ENCODE peak calls at places on chromosomes 3 and 15, in ten cellular contexts. One of them, this sample, is unnamed.

GRCh38 chr15:69666441-69666882 is 213.8 kb downstream of the RPLP1 start:
- DNase-seq in tibial nerve: no peak
- DNase-seq in HL-60: peak
- DNase-seq in fibroblast of pulmonary artery: peak
- DNase-seq in epithelial cell of esophagus: no peak
- DNase-seq in CD8-positive, alpha-beta T cell: no peak
- DNase-seq in lower lobe of right lung: peak
- DNase-seq in astrocyte of the cerebellum: no peak
- DNase-seq in fibroblast of the aortic adventitia: peak
- DNase-seq in K562: peak
- DNase-seq in this sample: peak

GRCh38 chr3:156304406-156304805 is 184.0 kb downstream of the KCNAB1 start:
- DNase-seq in tibial nerve: no peak
- DNase-seq in HL-60: no peak
- DNase-seq in fibroblast of pulmonary artery: peak
- DNase-seq in epithelial cell of esophagus: peak
- DNase-seq in CD8-positive, alpha-beta T cell: no peak
- DNase-seq in lower lobe of right lung: no peak
- DNase-seq in astrocyte of the cerebellum: peak
- DNase-seq in fibroblast of the aortic adventitia: peak
- DNase-seq in K562: no peak
- DNase-seq in this sample: no peak

GRCh38 chr15:99424978-99425665 is 140.7 kb upstream of the MEF2A start:
- DNase-seq in tibial nerve: peak
- DNase-seq in HL-60: no peak
- DNase-seq in fibroblast of pulmonary artery: peak
- DNase-seq in epithelial cell of esophagus: peak
- DNase-seq in CD8-positive, alpha-beta T cell: no peak
- DNase-seq in lower lobe of right lung: no peak
- DNase-seq in astrocyte of the cerebellum: peak
- DNase-seq in fibroblast of the aortic adventitia: peak
- DNase-seq in K562: no peak
- DNase-seq in this sample: peak

GRCh38 chr3:72395654-72396415 is 452.4 kb downstream of the SHQ1 start:
- DNase-seq in tibial nerve: no peak
- DNase-seq in HL-60: no peak
- DNase-seq in fibroblast of pulmonary artery: no peak
- DNase-seq in epithelial cell of esophagus: no peak
- DNase-seq in CD8-positive, alpha-beta T cell: no peak
- DNase-seq in lower lobe of right lung: no peak
- DNase-seq in astrocyte of the cerebellum: no peak
- DNase-seq in fibroblast of the aortic adventitia: no peak
- DNase-seq in K562: no peak
- DNase-seq in this sample: peak

GRCh38 chr3:101611023-101611422 is 37.0 kb downstream of the PCNP start:
- DNase-seq in tibial nerve: no peak
- DNase-seq in HL-60: no peak
- DNase-seq in fibroblast of pulmonary artery: no peak
- DNase-seq in epithelial cell of esophagus: no peak
- DNase-seq in CD8-positive, alpha-beta T cell: no peak
- DNase-seq in lower lobe of right lung: no peak
- DNase-seq in astrocyte of the cerebellum: no peak
- DNase-seq in fibroblast of the aortic adventitia: no peak
- DNase-seq in K562: peak
- DNase-seq in this sample: no peak

GRCh38 chr3:175149675-175150074 is 290.5 kb downstream of the NAALADL2 start:
- DNase-seq in tibial nerve: no peak
- DNase-seq in HL-60: no peak
- DNase-seq in fibroblast of pulmonary artery: peak
- DNase-seq in epithelial cell of esophagus: peak
- DNase-seq in CD8-positive, alpha-beta T cell: no peak
- DNase-seq in lower lobe of right lung: peak
- DNase-seq in astrocyte of the cerebellum: no peak
- DNase-seq in fibroblast of the aortic adventitia: no peak
- DNase-seq in K562: no peak
- DNase-seq in this sample: peak

GRCh38 chr15:41567261-41567660 is 8.2 kb downstream of the TYRO3 start:
- DNase-seq in tibial nerve: no peak
- DNase-seq in HL-60: no peak
- DNase-seq in fibroblast of pulmonary artery: no peak
- DNase-seq in epithelial cell of esophagus: no peak
- DNase-seq in CD8-positive, alpha-beta T cell: no peak
- DNase-seq in lower lobe of right lung: no peak
- DNase-seq in astrocyte of the cerebellum: no peak
- DNase-seq in fibroblast of the aortic adventitia: no peak
- DNase-seq in K562: no peak
- DNase-seq in this sample: no peak

GRCh38 chr3:53941945-53942344 is 50.3 kb upstream of the SELENOK start:
- DNase-seq in tibial nerve: no peak
- DNase-seq in HL-60: no peak
- DNase-seq in fibroblast of pulmonary artery: peak
- DNase-seq in epithelial cell of esophagus: no peak
- DNase-seq in CD8-positive, alpha-beta T cell: no peak
- DNase-seq in lower lobe of right lung: no peak
- DNase-seq in astrocyte of the cerebellum: no peak
- DNase-seq in fibroblast of the aortic adventitia: no peak
- DNase-seq in K562: no peak
- DNase-seq in this sample: no peak

DNA sequence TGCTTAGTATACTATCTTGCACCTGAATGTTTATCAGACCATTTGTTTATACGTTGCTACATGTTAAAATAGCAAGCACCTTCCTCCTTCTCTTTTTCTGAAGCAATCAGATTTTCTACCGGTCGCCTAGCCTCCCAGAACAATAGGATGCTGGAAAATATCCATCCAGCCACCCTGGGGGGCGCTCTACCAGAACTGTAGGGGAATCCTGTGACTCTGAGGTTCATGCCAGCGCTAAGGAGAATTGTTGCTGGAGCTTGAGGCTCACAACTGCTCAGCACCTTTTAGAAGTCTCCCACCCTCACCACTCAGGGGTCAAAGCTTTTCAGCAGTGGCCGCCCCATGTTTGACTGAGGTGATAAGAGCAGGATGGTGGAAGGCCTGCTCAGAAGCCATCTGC is 27.5 kb downstream of the SQOR start:
- DNase-seq in tibial nerve: no peak
- DNase-seq in HL-60: no peak
- DNase-seq in fibroblast of pulmonary artery: no peak
- DNase-seq in epithelial cell of esophagus: no peak
- DNase-seq in CD8-positive, alpha-beta T cell: no peak
- DNase-seq in lower lobe of right lung: no peak
- DNase-seq in astrocyte of the cerebellum: no peak
- DNase-seq in fibroblast of the aortic adventitia: no peak
- DNase-seq in K562: peak
- DNase-seq in this sample: no peak
- TF ChIP-seq CTCF in tibial nerve: no peak
- TF ChIP-seq CTCF in HL-60: no peak
- TF ChIP-seq CTCF in fibroblast of pulmonary artery: no peak
- TF ChIP-seq CTCF in epithelial cell of esophagus: no peak
- TF ChIP-seq CTCF in CD8-positive, alpha-beta T cell: no peak
- TF ChIP-seq CTCF in lower lobe of right lung: no peak
- TF ChIP-seq CTCF in astrocyte of the cerebellum: no peak
- TF ChIP-seq CTCF in fibroblast of the aortic adventitia: no peak
- TF ChIP-seq CTCF in K562: peak
- TF ChIP-seq CTCF in this sample: no peak

GRCh38 chr3:71260782-71261181 is 322.7 kb downstream of the FOXP1 start:
- DNase-seq in tibial nerve: no peak
- DNase-seq in HL-60: no peak
- DNase-seq in fibroblast of pulmonary artery: no peak
- DNase-seq in epithelial cell of esophagus: no peak
- DNase-seq in CD8-positive, alpha-beta T cell: no peak
- DNase-seq in lower lobe of right lung: no peak
- DNase-seq in astrocyte of the cerebellum: no peak
- DNase-seq in fibroblast of the aortic adventitia: no peak
- DNase-seq in K562: no peak
- DNase-seq in this sample: no peak
- H3K4me3 ChIP-seq in tibial nerve: no peak
- H3K4me3 ChIP-seq in HL-60: no peak
- H3K4me3 ChIP-seq in fibroblast of pulmonary artery: no peak
- H3K4me3 ChIP-seq in epithelial cell of esophagus: no peak
- H3K4me3 ChIP-seq in CD8-positive, alpha-beta T cell: no peak
- H3K4me3 ChIP-seq in lower lobe of right lung: no peak
- H3K4me3 ChIP-seq in astrocyte of the cerebellum: no peak
- H3K4me3 ChIP-seq in fibroblast of the aortic adventitia: no peak
- H3K4me3 ChIP-seq in K562: no peak
- H3K4me3 ChIP-seq in this sample: no peak

GRCh38 chr15:60215225-60215963 is 182.4 kb downstream of the ANXA2 start:
- DNase-seq in tibial nerve: no peak
- DNase-seq in HL-60: no peak
- DNase-seq in fibroblast of pulmonary artery: no peak
- DNase-seq in epithelial cell of esophagus: no peak
- DNase-seq in CD8-positive, alpha-beta T cell: no peak
- DNase-seq in lower lobe of right lung: no peak
- DNase-seq in astrocyte of the cerebellum: no peak
- DNase-seq in fibroblast of the aortic adventitia: no peak
- DNase-seq in K562: no peak
- DNase-seq in this sample: no peak
- TF ChIP-seq CTCF in tibial nerve: no peak
- TF ChIP-seq CTCF in HL-60: no peak
- TF ChIP-seq CTCF in fibroblast of pulmonary artery: no peak
- TF ChIP-seq CTCF in epithelial cell of esophagus: peak
- TF ChIP-seq CTCF in CD8-positive, alpha-beta T cell: no peak
- TF ChIP-seq CTCF in lower lobe of right lung: no peak
- TF ChIP-seq CTCF in astrocyte of the cerebellum: no peak
- TF ChIP-seq CTCF in fibroblast of the aortic adventitia: no peak
- TF ChIP-seq CTCF in K562: no peak
- TF ChIP-seq CTCF in this sample: no peak

GRCh38 chr3:122443090-122443489 is 27.2 kb upstream of the WDR5B start:
- DNase-seq in tibial nerve: no peak
- DNase-seq in HL-60: no peak
- DNase-seq in fibroblast of pulmonary artery: no peak
- DNase-seq in epithelial cell of esophagus: no peak
- DNase-seq in CD8-positive, alpha-beta T cell: no peak
- DNase-seq in lower lobe of right lung: no peak
- DNase-seq in astrocyte of the cerebellum: no peak
- DNase-seq in fibroblast of the aortic adventitia: no peak
- DNase-seq in K562: peak
- DNase-seq in this sample: no peak
- H3K4me3 ChIP-seq in tibial nerve: no peak
- H3K4me3 ChIP-seq in HL-60: no peak
- H3K4me3 ChIP-seq in fibroblast of pulmonary artery: no peak
- H3K4me3 ChIP-seq in epithelial cell of esophagus: no peak
- H3K4me3 ChIP-seq in CD8-positive, alpha-beta T cell: no peak
- H3K4me3 ChIP-seq in lower lobe of right lung: no peak
- H3K4me3 ChIP-seq in astrocyte of the cerebellum: no peak
- H3K4me3 ChIP-seq in fibroblast of the aortic adventitia: no peak
- H3K4me3 ChIP-seq in K562: no peak
- H3K4me3 ChIP-seq in this sample: no peak

GRCh38 chr3:194486540-194487288 is at the start of gene ATP13A3:
- DNase-seq in tibial nerve: peak
- DNase-seq in HL-60: peak
- DNase-seq in fibroblast of pulmonary artery: peak
- DNase-seq in epithelial cell of esophagus: peak
- DNase-seq in CD8-positive, alpha-beta T cell: peak
- DNase-seq in lower lobe of right lung: peak
- DNase-seq in astrocyte of the cerebellum: peak
- DNase-seq in fibroblast of the aortic adventitia: peak
- DNase-seq in K562: peak
- DNase-seq in this sample: peak
- TF ChIP-seq CTCF in tibial nerve: no peak
- TF ChIP-seq CTCF in HL-60: no peak
- TF ChIP-seq CTCF in fibroblast of pulmonary artery: no peak
- TF ChIP-seq CTCF in epithelial cell of esophagus: no peak
- TF ChIP-seq CTCF in CD8-positive, alpha-beta T cell: no peak
- TF ChIP-seq CTCF in lower lobe of right lung: no peak
- TF ChIP-seq CTCF in astrocyte of the cerebellum: no peak
- TF ChIP-seq CTCF in fibroblast of the aortic adventitia: no peak
- TF ChIP-seq CTCF in K562: no peak
- TF ChIP-seq CTCF in this sample: no peak

GRCh38 chr3:33007776-33008175 is 56.3 kb downstream of the CCR4 start:
- DNase-seq in tibial nerve: no peak
- DNase-seq in HL-60: no peak
- DNase-seq in fibroblast of pulmonary artery: no peak
- DNase-seq in epithelial cell of esophagus: no peak
- DNase-seq in CD8-positive, alpha-beta T cell: no peak
- DNase-seq in lower lobe of right lung: no peak
- DNase-seq in astrocyte of the cerebellum: no peak
- DNase-seq in fibroblast of the aortic adventitia: no peak
- DNase-seq in K562: peak
- DNase-seq in this sample: no peak
- H3K4me3 ChIP-seq in tibial nerve: no peak
- H3K4me3 ChIP-seq in HL-60: no peak
- H3K4me3 ChIP-seq in fibroblast of pulmonary artery: no peak
- H3K4me3 ChIP-seq in epithelial cell of esophagus: no peak
- H3K4me3 ChIP-seq in CD8-positive, alpha-beta T cell: no peak
- H3K4me3 ChIP-seq in lower lobe of right lung: no peak
- H3K4me3 ChIP-seq in astrocyte of the cerebellum: no peak
- H3K4me3 ChIP-seq in fibroblast of the aortic adventitia: no peak
- H3K4me3 ChIP-seq in K562: no peak
- H3K4me3 ChIP-seq in this sample: no peak

GRCh38 chr3:141000027-141000663 is 51.0 kb upstream of the SPSB4 start:
- DNase-seq in tibial nerve: peak
- DNase-seq in HL-60: peak
- DNase-seq in fibroblast of pulmonary artery: peak
- DNase-seq in epithelial cell of esophagus: peak
- DNase-seq in CD8-positive, alpha-beta T cell: no peak
- DNase-seq in lower lobe of right lung: peak
- DNase-seq in astrocyte of the cerebellum: peak
- DNase-seq in fibroblast of the aortic adventitia: peak
- DNase-seq in K562: peak
- DNase-seq in this sample: peak
- TF ChIP-seq CTCF in tibial nerve: peak
- TF ChIP-seq CTCF in HL-60: peak
- TF ChIP-seq CTCF in fibroblast of pulmonary artery: peak
- TF ChIP-seq CTCF in epithelial cell of esophagus: peak
- TF ChIP-seq CTCF in CD8-positive, alpha-beta T cell: peak
- TF ChIP-seq CTCF in lower lobe of right lung: peak
- TF ChIP-seq CTCF in astrocyte of the cerebellum: peak
- TF ChIP-seq CTCF in fibroblast of the aortic adventitia: peak
- TF ChIP-seq CTCF in K562: peak
- TF ChIP-seq CTCF in this sample: peak

GRCh38 chr15:29105151-29105785 is 164.4 kb downstream of the NSMCE3 start:
- DNase-seq in tibial nerve: no peak
- DNase-seq in HL-60: no peak
- DNase-seq in fibroblast of pulmonary artery: no peak
- DNase-seq in epithelial cell of esophagus: no peak
- DNase-seq in CD8-positive, alpha-beta T cell: no peak
- DNase-seq in lower lobe of right lung: peak
- DNase-seq in astrocyte of the cerebellum: no peak
- DNase-seq in fibroblast of the aortic adventitia: no peak
- DNase-seq in K562: no peak
- DNase-seq in this sample: no peak

GRCh38 chr15:29102911-29103824 is 166.5 kb downstream of the NSMCE3 start:
- DNase-seq in tibial nerve: no peak
- DNase-seq in HL-60: no peak
- DNase-seq in fibroblast of pulmonary artery: no peak
- DNase-seq in epithelial cell of esophagus: peak
- DNase-seq in CD8-positive, alpha-beta T cell: no peak
- DNase-seq in lower lobe of right lung: peak
- DNase-seq in astrocyte of the cerebellum: no peak
- DNase-seq in fibroblast of the aortic adventitia: no peak
- DNase-seq in K562: no peak
- DNase-seq in this sample: no peak

GRCh38 chr15:29104566-29104880 is 165.1 kb downstream of the NSMCE3 start:
- DNase-seq in tibial nerve: no peak
- DNase-seq in HL-60: no peak
- DNase-seq in fibroblast of pulmonary artery: no peak
- DNase-seq in epithelial cell of esophagus: no peak
- DNase-seq in CD8-positive, alpha-beta T cell: no peak
- DNase-seq in lower lobe of right lung: no peak
- DNase-seq in astrocyte of the cerebellum: no peak
- DNase-seq in fibroblast of the aortic adventitia: no peak
- DNase-seq in K562: no peak
- DNase-seq in this sample: no peak

GRCh38 chr15:29106116-29106515 is 163.5 kb downstream of the NSMCE3 start:
- DNase-seq in tibial nerve: no peak
- DNase-seq in HL-60: no peak
- DNase-seq in fibroblast of pulmonary artery: no peak
- DNase-seq in epithelial cell of esophagus: no peak
- DNase-seq in CD8-positive, alpha-beta T cell: no peak
- DNase-seq in lower lobe of right lung: no peak
- DNase-seq in astrocyte of the cerebellum: no peak
- DNase-seq in fibroblast of the aortic adventitia: no peak
- DNase-seq in K562: no peak
- DNase-seq in this sample: no peak

GRCh38 chr15:29103825-29104565 is 165.6 kb downstream of the NSMCE3 start:
- DNase-seq in tibial nerve: peak
- DNase-seq in HL-60: peak
- DNase-seq in fibroblast of pulmonary artery: peak
- DNase-seq in epithelial cell of esophagus: peak
- DNase-seq in CD8-positive, alpha-beta T cell: peak
- DNase-seq in lower lobe of right lung: peak
- DNase-seq in astrocyte of the cerebellum: peak
- DNase-seq in fibroblast of the aortic adventitia: peak
- DNase-seq in K562: no peak
- DNase-seq in this sample: peak
- H3K4me3 ChIP-seq in tibial nerve: peak
- H3K4me3 ChIP-seq in HL-60: no peak
- H3K4me3 ChIP-seq in fibroblast of pulmonary artery: peak
- H3K4me3 ChIP-seq in epithelial cell of esophagus: no peak
- H3K4me3 ChIP-seq in CD8-positive, alpha-beta T cell: no peak
- H3K4me3 ChIP-seq in lower lobe of right lung: peak
- H3K4me3 ChIP-seq in astrocyte of the cerebellum: peak
- H3K4me3 ChIP-seq in fibroblast of the aortic adventitia: peak
- H3K4me3 ChIP-seq in K562: no peak
- H3K4me3 ChIP-seq in this sample: peak